ENCODE peak calls at places on chromosomes 12 and 14, in eight cellular contexts. H, W, M, Q, T, O, S and Z are unnamed samples.

GRCh38 chr14:101595887-101596721 is 34.8 kb downstream of the DIO3 start:
- DNase-seq in H (no peak), W (no peak), M (no peak), Q (no peak), T (peak), O (no peak), S (no peak), Z (no peak)

GRCh38 chr12:131827961-131828534 is at the start of gene MMP17:
- DNase-seq in H (no peak), W (peak), M (peak), Q (no peak), T (peak), O (peak), S (peak), Z (peak)

GRCh38 chr12:117120787-117121186 is 21.6 kb upstream of the TESC start:
- DNase-seq in H (no peak), W (no peak), M (no peak), Q (no peak), T (peak), O (no peak), S (no peak), Z (no peak)

GRCh38 chr14:91207008-91207407 is 37.5 kb downstream of the GPR68 start:
- DNase-seq in H (no peak), W (no peak), M (no peak), Q (no peak), T (no peak), O (no peak), S (no peak), Z (no peak)

GRCh38 chr14:50854521-50854920 is 17.3 kb upstream of the ABHD12B start:
- DNase-seq in H (no peak), W (no peak), M (no peak), Q (no peak), T (no peak), O (no peak), S (no peak), Z (no peak)

GRCh38 chr12:107126688-107127481 is 33.5 kb upstream of the CRY1 start:
- DNase-seq in H (no peak), W (peak), M (peak), Q (no peak), T (peak), O (no peak), S (peak), Z (peak)

GRCh38 chr12:106760184-106760531 is 14.3 kb upstream of the RIC8B start:
- DNase-seq in H (no peak), W (peak), M (no peak), Q (no peak), T (peak), O (no peak), S (no peak), Z (no peak)

GRCh38 chr12:125284087-125284486 is 218.9 kb downstream of the AACS start:
- DNase-seq in H (no peak), W (no peak), M (no peak), Q (no peak), T (no peak), O (no peak), S (no peak), Z (no peak)

GRCh38 chr12:100566887-100567637 is 6.4 kb upstream of the GAS2L3 start:
- DNase-seq in H (no peak), W (no peak), M (peak), Q (peak), T (no peak), O (no peak), S (peak), Z (no peak)

GRCh38 chr14:61334197-61334701 is 12.9 kb downstream of the PRKCH start:
- DNase-seq in H (no peak), W (no peak), M (no peak), Q (no peak), T (no peak), O (no peak), S (no peak), Z (no peak)

GRCh38 chr12:4355150-4355842 is 24.2 kb downstream of the FGF23 start:
- DNase-seq in H (no peak), W (no peak), M (no peak), Q (no peak), T (no peak), O (no peak), S (no peak), Z (no peak)

GRCh38 chr12:114976361-114976760 is 292.4 kb upstream of the TBX3 start:
- DNase-seq in H (no peak), W (no peak), M (no peak), Q (no peak), T (no peak), O (no peak), S (no peak), Z (no peak)

GRCh38 chr12:16609140-16609539 is 3.2 kb upstream of the LMO3 start:
- DNase-seq in H (no peak), W (no peak), M (no peak), Q (no peak), T (no peak), O (no peak), S (no peak), Z (no peak)

GRCh38 chr14:102445641-102446040 is 63.9 kb downstream of the ANKRD9 start:
- DNase-seq in H (no peak), W (no peak), M (no peak), Q (no peak), T (no peak), O (no peak), S (no peak), Z (no peak)

GRCh38 chr14:51004801-51005526 is 60.7 kb upstream of the PYGL start:
- DNase-seq in H (no peak), W (peak), M (peak), Q (no peak), T (no peak), O (no peak), S (peak), Z (no peak)

GRCh38 chr12:1013618-1014489 is 22.8 kb downstream of the ERC1 start:
- DNase-seq in H (no peak), W (peak), M (peak), Q (peak), T (peak), O (no peak), S (peak), Z (no peak)

GRCh38 chr12:57165741-57166140 is 18.3 kb upstream of the LRP1-AS start:
- DNase-seq in H (no peak), W (no peak), M (peak), Q (no peak), T (no peak), O (peak), S (peak), Z (no peak)

GRCh38 chr12:108047130-108047550 is 81.9 kb upstream of the WSCD2 start:
- DNase-seq in H (no peak), W (peak), M (no peak), Q (no peak), T (peak), O (no peak), S (no peak), Z (no peak)

GRCh38 chr12:120086801-120087621 is 29.5 kb downstream of the RAB35 start:
- DNase-seq in H (peak), W (peak), M (peak), Q (peak), T (peak), O (peak), S (peak), Z (peak)

GRCh38 chr12:107092669-107093546 is 441 bp downstream of the CRY1 start:
- DNase-seq in H (no peak), W (peak), M (peak), Q (peak), T (peak), O (peak), S (no peak), Z (no peak)

GRCh38 chr14:75689012-75689411 is 28.0 kb downstream of the TTLL5 start:
- DNase-seq in H (no peak), W (peak), M (no peak), Q (peak), T (no peak), O (no peak), S (peak), Z (peak)

GRCh38 chr14:66272221-66272620 is 213.9 kb upstream of the CCDC196 start:
- DNase-seq in H (no peak), W (no peak), M (no peak), Q (no peak), T (no peak), O (no peak), S (no peak), Z (no peak)

GRCh38 chr14:86884498-86884897 is 1108.5 kb downstream of the GALC start:
- DNase-seq in H (no peak), W (no peak), M (no peak), Q (no peak), T (no peak), O (no peak), S (no peak), Z (no peak)

GRCh38 chr14:67859169-67859749 is 39.7 kb downstream of the RAD51B start:
- DNase-seq in H (no peak), W (no peak), M (no peak), Q (no peak), T (no peak), O (no peak), S (no peak), Z (no peak)

GRCh38 chr14:67857778-67858350 is 38.3 kb downstream of the RAD51B start:
- DNase-seq in H (no peak), W (no peak), M (no peak), Q (no peak), T (no peak), O (no peak), S (no peak), Z (no peak)

DNA sequence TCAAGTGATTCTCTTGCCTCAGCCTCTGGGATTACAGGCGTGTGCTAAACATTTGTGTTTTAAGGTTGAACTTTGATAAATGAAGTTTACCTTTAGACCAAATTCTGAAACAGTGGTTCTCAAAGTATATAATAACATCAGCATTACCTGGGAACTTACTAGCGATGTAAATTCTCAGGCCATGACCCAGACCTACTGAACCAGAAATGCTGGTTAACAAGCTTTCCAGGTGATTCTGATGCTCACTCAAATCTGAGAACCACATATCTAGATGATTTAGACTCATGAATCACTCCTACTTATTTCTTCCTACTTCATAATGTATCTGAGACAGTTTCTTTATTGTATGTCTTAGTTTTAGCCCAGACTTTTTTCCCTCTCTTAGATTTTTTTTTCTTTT is 43.6 kb downstream of the RAD51B start:
- DNase-seq in H (no peak), W (no peak), M (peak), Q (no peak), T (no peak), O (no peak), S (peak), Z (no peak)
- TF ChIP-seq CTCF in H (no peak), W (no peak), M (no peak), Q (no peak), T (no peak), O (no peak), S (no peak), Z (no peak)

GRCh38 chr12:30514666-30515065 is 181.0 kb downstream of the IPO8 start:
- DNase-seq in H (no peak), W (no peak), M (peak), Q (no peak), T (no peak), O (no peak), S (peak), Z (no peak)

GRCh38 chr12:30517320-30517719 is 178.3 kb downstream of the IPO8 start:
- DNase-seq in H (no peak), W (no peak), M (no peak), Q (no peak), T (no peak), O (no peak), S (no peak), Z (no peak)

GRCh38 chr12:30519535-30519934 is 176.1 kb downstream of the IPO8 start:
- DNase-seq in H (no peak), W (no peak), M (no peak), Q (no peak), T (no peak), O (no peak), S (no peak), Z (no peak)

DNA sequence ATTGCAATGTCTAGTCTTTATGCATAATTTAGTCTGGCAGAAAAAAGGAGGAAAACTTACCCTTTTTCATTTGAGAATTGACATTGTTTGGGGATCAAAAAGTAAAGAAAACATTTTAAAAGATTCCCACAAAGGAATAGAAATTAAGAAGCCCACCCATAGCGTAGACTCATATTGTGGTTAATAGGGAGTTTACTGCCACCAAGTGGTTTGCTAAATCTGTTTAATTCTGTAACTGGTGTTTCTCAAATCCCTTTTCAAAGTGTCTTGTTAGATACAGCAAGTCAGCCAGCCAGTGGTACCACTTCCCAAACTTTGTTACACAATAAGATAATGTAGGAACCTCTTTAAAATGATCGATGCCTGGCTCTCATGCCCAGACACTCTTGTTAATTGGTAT is 180.3 kb downstream of the IPO8 start:
- DNase-seq in H (no peak), W (peak), M (no peak), Q (no peak), T (peak), O (no peak), S (no peak), Z (no peak)
- TF ChIP-seq CTCF in H (peak), W (peak), M (no peak), Q (no peak), T (peak), O (no peak), S (no peak), Z (no peak)

GRCh38 chr14:30907659-30908057 is 33.3 kb downstream of the COCH start:
- DNase-seq in H (no peak), W (no peak), M (peak), Q (no peak), T (no peak), O (no peak), S (no peak), Z (no peak)

GRCh38 chr14:30908826-30909225 is 34.5 kb downstream of the COCH start:
- DNase-seq in H (no peak), W (no peak), M (no peak), Q (no peak), T (no peak), O (no peak), S (no peak), Z (no peak)

GRCh38 chr14:30903285-30904124 is 29.1 kb downstream of the COCH start:
- DNase-seq in H (no peak), W (no peak), M (no peak), Q (no peak), T (no peak), O (no peak), S (no peak), Z (no peak)

DNA sequence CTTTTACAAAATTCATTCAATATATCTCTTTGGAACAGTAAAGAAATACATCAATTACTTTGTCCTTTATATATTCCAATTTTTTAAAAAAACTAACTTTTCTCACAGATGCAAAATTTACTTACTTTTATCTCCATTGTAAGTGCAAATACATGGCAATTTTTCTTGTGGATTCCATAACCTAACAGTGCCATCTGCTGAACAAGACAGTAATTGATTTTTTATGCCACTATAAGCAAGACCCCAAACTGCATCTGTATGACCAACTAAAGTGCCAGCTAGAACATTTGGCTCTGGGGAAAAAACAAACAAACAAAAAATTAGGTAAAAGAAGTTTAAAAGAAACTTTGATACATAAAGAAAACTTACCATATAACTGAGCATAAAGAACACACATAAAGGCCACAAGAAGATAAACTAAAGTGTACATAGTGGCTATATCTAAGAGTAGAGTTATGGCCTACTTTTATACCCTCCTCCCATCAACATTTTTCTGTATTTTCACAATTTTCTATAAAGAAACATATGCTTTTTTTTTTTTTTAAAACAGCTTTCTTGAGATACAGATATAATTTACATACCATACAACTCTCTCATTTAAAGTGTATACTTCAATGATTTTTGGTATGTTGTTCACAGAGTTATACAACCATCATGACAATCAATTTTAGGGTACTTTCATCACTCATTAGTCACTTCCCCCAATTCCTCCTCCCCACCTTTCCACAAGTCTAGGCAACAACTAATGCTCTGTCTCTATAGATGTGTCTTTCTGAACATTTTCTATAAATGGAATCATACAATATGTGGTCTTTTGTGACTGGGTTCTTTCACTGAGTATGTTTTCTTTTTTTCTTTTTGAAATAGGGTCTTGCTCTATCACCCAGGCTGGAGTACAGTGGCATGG is 32.6 kb downstream of the COCH start:
- DNase-seq in H (no peak), W (peak), M (peak), Q (no peak), T (peak), O (no peak), S (peak), Z (no peak)
- TF ChIP-seq CTCF in H (no peak), W (peak), M (peak), Q (no peak), T (peak), O (peak), S (peak), Z (peak)

GRCh38 chr12:2794736-2795289 is at the start of gene FKBP4:
- DNase-seq in H (peak), W (peak), M (peak), Q (peak), T (peak), O (peak), S (peak), Z (no peak)

GRCh38 chr12:2794261-2794735 is 472 bp upstream of the FKBP4 start:
- DNase-seq in H (no peak), W (peak), M (no peak), Q (peak), T (peak), O (peak), S (peak), Z (no peak)

GRCh38 chr12:2797721-2798418 is 3.1 kb downstream of the FKBP4 start:
- DNase-seq in H (no peak), W (peak), M (peak), Q (no peak), T (no peak), O (no peak), S (no peak), Z (no peak)

GRCh38 chr12:2795291-2796186 is 769 bp downstream of the FKBP4 start:
- DNase-seq in H (peak), W (peak), M (peak), Q (peak), T (peak), O (peak), S (peak), Z (no peak)

GRCh38 chr12:2796187-2796663 is 1.5 kb downstream of the FKBP4 start:
- DNase-seq in H (no peak), W (no peak), M (peak), Q (no peak), T (no peak), O (no peak), S (peak), Z (no peak)
- TF ChIP-seq CTCF in H (no peak), W (no peak), M (peak), Q (no peak), T (no peak), O (no peak), S (no peak), Z (peak)

GRCh38 chr14:99605299-99605961 is 1.4 kb upstream of the CCDC85C start:
- DNase-seq in H (peak), W (peak), M (peak), Q (peak), T (peak), O (peak), S (peak), Z (peak)
- TF ChIP-seq CTCF in H (no peak), W (no peak), M (no peak), Q (no peak), T (no peak), O (no peak), S (no peak), Z (no peak)

GRCh38 chr12:46786774-46787173 is 39.0 kb downstream of the SLC38A4 start:
- DNase-seq in H (no peak), W (peak), M (peak), Q (no peak), T (no peak), O (no peak), S (peak), Z (peak)

GRCh38 chr12:46787496-46788055 is 38.2 kb downstream of the SLC38A4 start:
- DNase-seq in H (no peak), W (peak), M (no peak), Q (no peak), T (no peak), O (no peak), S (no peak), Z (no peak)

GRCh38 chr12:46790066-46790465 is 35.7 kb downstream of the SLC38A4 start:
- DNase-seq in H (no peak), W (no peak), M (no peak), Q (no peak), T (no peak), O (no peak), S (no peak), Z (no peak)

GRCh38 chr12:46785413-46785812 is 40.4 kb downstream of the SLC38A4 start:
- DNase-seq in H (no peak), W (no peak), M (no peak), Q (no peak), T (no peak), O (no peak), S (no peak), Z (no peak)

DNA sequence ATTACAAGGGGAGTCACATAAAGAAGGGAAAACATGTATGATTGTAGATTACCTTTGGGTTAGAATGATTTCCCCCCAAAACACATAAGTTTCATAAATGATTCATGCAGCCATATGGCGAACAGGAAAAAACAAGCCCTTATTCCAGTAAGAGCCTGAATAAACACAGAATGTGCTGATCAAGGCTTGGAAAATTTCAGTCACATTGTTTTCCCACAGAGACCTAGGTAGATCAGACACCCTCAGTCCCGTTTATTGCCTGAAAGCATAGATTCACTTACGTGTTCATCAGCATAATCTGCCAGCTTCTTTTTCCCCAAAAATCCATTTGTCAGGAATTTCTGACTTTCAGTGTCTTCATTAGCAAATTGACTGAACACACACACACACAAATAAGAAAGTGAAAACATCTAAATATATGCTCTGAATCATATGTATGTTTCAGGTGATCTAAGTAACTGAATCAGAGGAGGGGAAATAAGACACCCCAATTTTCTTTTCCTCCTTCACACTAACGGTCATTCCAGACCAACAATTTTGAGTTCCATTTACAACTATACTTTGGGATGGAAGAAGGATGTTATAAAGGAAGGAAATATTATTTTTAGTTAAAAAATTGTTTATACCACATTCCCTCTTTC is 37.4 kb downstream of the SLC38A4 start:
- DNase-seq in H (no peak), W (peak), M (peak), Q (no peak), T (no peak), O (no peak), S (peak), Z (no peak)
- TF ChIP-seq CTCF in H (no peak), W (no peak), M (no peak), Q (no peak), T (no peak), O (no peak), S (no peak), Z (no peak)